ENCODE peak calls at places on chromosomes 12 and 14, in eight cellular contexts. One of them, this sample, is unnamed.

GRCh38 chr12:95533985-95534384 is 17.3 kb downstream of the USP44 start:
- DNase-seq in testis: no peak
- DNase-seq in HFF-Myc: no peak
- DNase-seq in bronchial epithelial cell: no peak
- DNase-seq in endothelial cell: no peak
- DNase-seq in heart right ventricle: no peak
- DNase-seq in RWPE1: no peak
- DNase-seq in upper lobe of right lung: no peak
- DNase-seq in this sample: no peak

GRCh38 chr12:103840399-103840880 is 594 bp downstream of the NT5DC3 start:
- DNase-seq in endothelial cell: peak
- DNase-seq in upper lobe of right lung: peak
- DNase-seq in RWPE1: peak
- DNase-seq in bronchial epithelial cell: peak
- DNase-seq in heart right ventricle: peak
- DNase-seq in testis: peak
- DNase-seq in HFF-Myc: no peak
- DNase-seq in this sample: peak

GRCh38 chr14:24389266-24389855 is 9.4 kb upstream of the NYNRIN start:
- DNase-seq in RWPE1: no peak
- DNase-seq in testis: no peak
- DNase-seq in bronchial epithelial cell: no peak
- DNase-seq in upper lobe of right lung: no peak
- DNase-seq in heart right ventricle: no peak
- DNase-seq in endothelial cell: no peak
- DNase-seq in HFF-Myc: no peak
- DNase-seq in this sample: no peak

GRCh38 chr12:57657744-57658143 is 24.7 kb upstream of the B4GALNT1 start:
- DNase-seq in RWPE1: peak
- DNase-seq in HFF-Myc: no peak
- DNase-seq in endothelial cell: no peak
- DNase-seq in heart right ventricle: no peak
- DNase-seq in upper lobe of right lung: no peak
- DNase-seq in bronchial epithelial cell: peak
- DNase-seq in testis: no peak
- DNase-seq in this sample: no peak

GRCh38 chr12:27179399-27180214 is 64.5 kb upstream of the STK38L start:
- DNase-seq in upper lobe of right lung: no peak
- DNase-seq in HFF-Myc: peak
- DNase-seq in heart right ventricle: no peak
- DNase-seq in testis: no peak
- DNase-seq in RWPE1: peak
- DNase-seq in endothelial cell: no peak
- DNase-seq in bronchial epithelial cell: peak
- DNase-seq in this sample: no peak

GRCh38 chr12:75850751-75851462 is 180.7 kb downstream of the PHLDA1 start:
- DNase-seq in HFF-Myc: peak
- DNase-seq in testis: no peak
- DNase-seq in endothelial cell: no peak
- DNase-seq in bronchial epithelial cell: peak
- DNase-seq in upper lobe of right lung: no peak
- DNase-seq in heart right ventricle: no peak
- DNase-seq in RWPE1: peak
- DNase-seq in this sample: no peak

GRCh38 chr12:64608901-64609542 is 1.3 kb upstream of the RASSF3 start:
- DNase-seq in upper lobe of right lung: no peak
- DNase-seq in endothelial cell: peak
- DNase-seq in heart right ventricle: no peak
- DNase-seq in HFF-Myc: no peak
- DNase-seq in testis: peak
- DNase-seq in RWPE1: peak
- DNase-seq in bronchial epithelial cell: peak
- DNase-seq in this sample: no peak

GRCh38 chr12:52236386-52237050 is 3.5 kb downstream of the KRT7 start:
- DNase-seq in testis: no peak
- DNase-seq in bronchial epithelial cell: no peak
- DNase-seq in HFF-Myc: no peak
- DNase-seq in RWPE1: no peak
- DNase-seq in endothelial cell: no peak
- DNase-seq in upper lobe of right lung: no peak
- DNase-seq in heart right ventricle: no peak
- DNase-seq in this sample: peak

GRCh38 chr14:79325071-79325470 is 886.2 kb downstream of the DIO2 start:
- DNase-seq in testis: no peak
- DNase-seq in endothelial cell: no peak
- DNase-seq in RWPE1: no peak
- DNase-seq in bronchial epithelial cell: no peak
- DNase-seq in HFF-Myc: no peak
- DNase-seq in heart right ventricle: no peak
- DNase-seq in upper lobe of right lung: no peak
- DNase-seq in this sample: no peak

GRCh38 chr14:52873694-52874093 is 77.2 kb downstream of the FERMT2 start:
- DNase-seq in endothelial cell: no peak
- DNase-seq in RWPE1: peak
- DNase-seq in testis: no peak
- DNase-seq in upper lobe of right lung: no peak
- DNase-seq in heart right ventricle: no peak
- DNase-seq in bronchial epithelial cell: peak
- DNase-seq in HFF-Myc: no peak
- DNase-seq in this sample: no peak

GRCh38 chr14:61102549-61103466 is 121.8 kb downstream of the SLC38A6 start:
- DNase-seq in heart right ventricle: no peak
- DNase-seq in testis: no peak
- DNase-seq in upper lobe of right lung: no peak
- DNase-seq in RWPE1: no peak
- DNase-seq in endothelial cell: no peak
- DNase-seq in HFF-Myc: no peak
- DNase-seq in bronchial epithelial cell: no peak
- DNase-seq in this sample: no peak

DNA sequence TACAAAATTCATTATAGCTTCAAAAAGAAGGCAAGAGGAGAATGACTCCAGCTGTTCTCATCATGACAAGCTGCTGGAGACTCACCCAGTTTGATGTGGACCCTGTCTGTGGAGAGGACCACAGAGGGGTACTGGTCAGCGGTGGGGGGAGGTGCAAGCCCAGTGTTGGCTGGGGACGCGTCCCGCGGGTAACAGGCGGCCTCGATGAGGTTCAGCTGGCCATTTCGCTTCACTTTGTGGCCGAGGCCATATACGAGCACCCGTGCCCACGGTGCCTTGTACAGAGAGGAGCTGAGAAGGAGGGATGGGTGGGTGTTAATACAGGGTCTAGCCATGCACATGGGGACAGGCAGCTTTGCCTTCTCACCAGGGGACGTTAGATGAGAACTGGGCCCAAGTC is 67.1 kb downstream of the TRAFD1 start:
- DNase-seq in endothelial cell: no peak
- DNase-seq in heart right ventricle: no peak
- DNase-seq in testis: no peak
- DNase-seq in bronchial epithelial cell: no peak
- DNase-seq in upper lobe of right lung: no peak
- DNase-seq in HFF-Myc: no peak
- DNase-seq in RWPE1: no peak
- DNase-seq in this sample: no peak
- TF ChIP-seq CTCF in endothelial cell: no peak
- TF ChIP-seq CTCF in heart right ventricle: no peak
- TF ChIP-seq CTCF in testis: no peak
- TF ChIP-seq CTCF in bronchial epithelial cell: no peak
- TF ChIP-seq CTCF in upper lobe of right lung: no peak
- TF ChIP-seq CTCF in HFF-Myc: no peak
- TF ChIP-seq CTCF in RWPE1: no peak
- TF ChIP-seq CTCF in this sample: no peak

GRCh38 chr14:22557846-22558220 is 31.2 kb downstream of the DAD1 start:
- DNase-seq in bronchial epithelial cell: no peak
- DNase-seq in HFF-Myc: no peak
- DNase-seq in heart right ventricle: no peak
- DNase-seq in upper lobe of right lung: no peak
- DNase-seq in endothelial cell: no peak
- DNase-seq in testis: no peak
- DNase-seq in RWPE1: no peak
- DNase-seq in this sample: no peak

GRCh38 chr14:22559041-22559440 is 30.0 kb downstream of the DAD1 start:
- DNase-seq in endothelial cell: no peak
- DNase-seq in heart right ventricle: no peak
- DNase-seq in testis: no peak
- DNase-seq in HFF-Myc: no peak
- DNase-seq in RWPE1: no peak
- DNase-seq in bronchial epithelial cell: no peak
- DNase-seq in upper lobe of right lung: no peak
- DNase-seq in this sample: no peak

GRCh38 chr14:22556990-22557623 is 31.9 kb downstream of the DAD1 start:
- DNase-seq in testis: peak
- DNase-seq in RWPE1: peak
- DNase-seq in HFF-Myc: no peak
- DNase-seq in upper lobe of right lung: peak
- DNase-seq in endothelial cell: peak
- DNase-seq in heart right ventricle: peak
- DNase-seq in bronchial epithelial cell: peak
- DNase-seq in this sample: peak

GRCh38 chr14:22556021-22556989 is 32.7 kb downstream of the DAD1 start:
- DNase-seq in HFF-Myc: no peak
- DNase-seq in bronchial epithelial cell: peak
- DNase-seq in endothelial cell: no peak
- DNase-seq in upper lobe of right lung: peak
- DNase-seq in heart right ventricle: peak
- DNase-seq in testis: peak
- DNase-seq in RWPE1: peak
- DNase-seq in this sample: no peak

GRCh38 chr14:22558221-22558913 is 30.7 kb downstream of the DAD1 start:
- DNase-seq in RWPE1: no peak
- DNase-seq in upper lobe of right lung: no peak
- DNase-seq in HFF-Myc: no peak
- DNase-seq in testis: peak
- DNase-seq in bronchial epithelial cell: no peak
- DNase-seq in endothelial cell: peak
- DNase-seq in heart right ventricle: no peak
- DNase-seq in this sample: no peak
- TF ChIP-seq CTCF in RWPE1: no peak
- TF ChIP-seq CTCF in upper lobe of right lung: peak
- TF ChIP-seq CTCF in HFF-Myc: peak
- TF ChIP-seq CTCF in testis: no peak
- TF ChIP-seq CTCF in bronchial epithelial cell: peak
- TF ChIP-seq CTCF in endothelial cell: no peak
- TF ChIP-seq CTCF in heart right ventricle: no peak
- TF ChIP-seq CTCF in this sample: no peak

GRCh38 chr12:122403115-122403770 is 19.2 kb downstream of the CLIP1 start:
- DNase-seq in endothelial cell: no peak
- DNase-seq in heart right ventricle: no peak
- DNase-seq in upper lobe of right lung: no peak
- DNase-seq in bronchial epithelial cell: no peak
- DNase-seq in testis: no peak
- DNase-seq in RWPE1: no peak
- DNase-seq in HFF-Myc: no peak
- DNase-seq in this sample: no peak
- TF ChIP-seq CTCF in endothelial cell: no peak
- TF ChIP-seq CTCF in heart right ventricle: no peak
- TF ChIP-seq CTCF in upper lobe of right lung: no peak
- TF ChIP-seq CTCF in bronchial epithelial cell: no peak
- TF ChIP-seq CTCF in testis: no peak
- TF ChIP-seq CTCF in RWPE1: no peak
- TF ChIP-seq CTCF in HFF-Myc: no peak
- TF ChIP-seq CTCF in this sample: no peak

DNA sequence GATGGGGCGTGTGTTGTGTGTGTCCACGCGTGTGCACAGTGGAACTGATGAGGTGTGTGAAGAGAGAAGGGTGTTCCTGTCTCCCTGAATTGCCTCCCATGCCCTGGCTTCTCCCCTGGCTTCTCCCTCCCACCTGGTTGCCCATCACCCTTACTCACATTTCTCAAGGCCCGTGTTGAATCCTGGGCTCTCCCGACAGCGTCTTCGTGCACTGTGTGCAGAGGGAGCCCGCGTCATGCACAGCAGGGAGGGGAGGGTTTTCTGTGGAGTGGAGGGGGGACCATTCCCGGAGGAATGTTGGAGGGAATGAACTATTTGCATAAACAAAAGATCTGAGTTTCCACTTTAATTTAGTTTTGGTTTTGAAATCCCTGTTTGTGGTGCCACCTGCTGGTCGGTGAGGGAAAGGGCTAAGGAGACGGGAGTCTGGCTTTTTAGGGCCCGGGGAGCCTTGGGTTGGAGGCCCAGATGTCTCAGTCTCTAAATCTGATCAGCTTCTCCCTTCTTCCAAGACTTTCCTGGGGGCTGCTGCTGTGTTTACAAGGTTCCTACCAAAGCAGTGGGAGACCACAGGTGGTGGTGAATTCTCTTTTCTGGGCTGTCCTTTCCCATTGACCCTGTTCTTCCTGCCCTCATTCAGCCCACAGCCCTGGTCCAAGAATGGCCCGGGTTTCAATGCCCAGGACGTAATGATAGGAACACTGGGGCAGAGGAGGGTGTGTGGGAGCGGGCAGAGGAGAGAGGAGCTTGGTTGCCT is at the start of gene C1R:
- DNase-seq in RWPE1: peak
- DNase-seq in heart right ventricle: peak
- DNase-seq in endothelial cell: peak
- DNase-seq in upper lobe of right lung: peak
- DNase-seq in testis: peak
- DNase-seq in bronchial epithelial cell: peak
- DNase-seq in HFF-Myc: peak
- DNase-seq in this sample: peak
- TF ChIP-seq CTCF in RWPE1: peak
- TF ChIP-seq CTCF in heart right ventricle: peak
- TF ChIP-seq CTCF in endothelial cell: peak
- TF ChIP-seq CTCF in upper lobe of right lung: peak
- TF ChIP-seq CTCF in testis: peak
- TF ChIP-seq CTCF in bronchial epithelial cell: peak
- TF ChIP-seq CTCF in HFF-Myc: peak
- TF ChIP-seq CTCF in this sample: peak

GRCh38 chr12:124720019-124720686 is 143.5 kb downstream of the SCARB1 start:
- DNase-seq in HFF-Myc: no peak
- DNase-seq in heart right ventricle: no peak
- DNase-seq in RWPE1: peak
- DNase-seq in endothelial cell: no peak
- DNase-seq in upper lobe of right lung: no peak
- DNase-seq in testis: no peak
- DNase-seq in bronchial epithelial cell: peak
- DNase-seq in this sample: no peak
- TF ChIP-seq CTCF in HFF-Myc: peak
- TF ChIP-seq CTCF in heart right ventricle: no peak
- TF ChIP-seq CTCF in RWPE1: peak
- TF ChIP-seq CTCF in endothelial cell: no peak
- TF ChIP-seq CTCF in upper lobe of right lung: peak
- TF ChIP-seq CTCF in testis: no peak
- TF ChIP-seq CTCF in bronchial epithelial cell: peak
- TF ChIP-seq CTCF in this sample: peak

This sample was measured in tibial artery.